ENCODE peak calls at places on chromosomes 3 and 15, in ten cellular contexts. O, W, N, Y, V, K, U, A, H and Q are unnamed samples.
A peak's percentile ranks its signal among the peaks of the same experiment; 100 is the strongest.

GRCh38 chr3:50388720-50389352 is 29.5 kb upstream of the TMEM115 start:
- DNase-seq in K (no peak), U (no peak), V (no peak), H (no peak), W (no peak), N (no peak), Y (peak; percentile 66), A (no peak), O (no peak), Q (no peak)

GRCh38 chr15:92930776-92931175 is 30.7 kb downstream of the CHD2 start:
- DNase-seq in W (no peak), H (peak; percentile 74), N (peak; percentile 77), V (no peak), O (no peak), K (no peak), A (no peak), Y (peak; percentile 68), U (no peak), Q (peak; percentile 73)

GRCh38 chr15:74369084-74369745 is 1.8 kb upstream of the CYP11A1 start:
- DNase-seq in W (no peak), A (no peak), K (no peak), O (no peak), H (no peak), V (no peak), Y (no peak), U (no peak), N (no peak), Q (no peak)

GRCh38 chr15:28977377-28978010 is 91.7 kb downstream of the APBA2 start:
- DNase-seq in O (no peak), Y (peak; percentile 90), W (no peak), K (no peak), N (peak; percentile 95), A (no peak), V (no peak), U (peak; percentile 41), H (peak; percentile 86), Q (no peak)

GRCh38 chr3:139839659-139840058 is 95.3 kb upstream of the CLSTN2 start:
- DNase-seq in N (no peak), O (no peak), V (no peak), H (no peak), K (no peak), Y (no peak), A (no peak), U (no peak), W (no peak), Q (no peak)

GRCh38 chr3:17398959-17399551 is 343.4 kb downstream of the TBC1D5 start:
- DNase-seq in V (no peak), H (no peak), A (no peak), U (no peak), W (no peak), O (no peak), N (no peak), K (no peak), Y (no peak), Q (no peak)

GRCh38 chr3:194166682-194167479 is 30.9 kb downstream of the HES1 start:
- DNase-seq in H (no peak), V (no peak), Y (no peak), N (no peak), A (no peak), O (no peak), K (no peak), U (peak; percentile 27), W (no peak), Q (peak; percentile 72)

GRCh38 chr15:43553021-43553420 is 35.6 kb downstream of the MAP1A start:
- DNase-seq in V (no peak), N (no peak), K (no peak), U (no peak), A (no peak), W (no peak), Y (no peak), H (no peak), O (no peak), Q (no peak)

GRCh38 chr3:134768116-134768515 is 26.9 kb upstream of the EPHB1 start:
- DNase-seq in A (no peak), O (no peak), U (no peak), H (no peak), K (no peak), V (no peak), Y (no peak), N (no peak), W (no peak), Q (no peak)

GRCh38 chr3:59318881-59319280 is 269.1 kb upstream of the CFAP20DC start:
- DNase-seq in Y (no peak), H (no peak), W (no peak), K (no peak), O (no peak), U (no peak), V (no peak), N (no peak), A (no peak), Q (no peak)

GRCh38 chr3:57816471-57817105 is 60.5 kb downstream of the SLMAP start:
- DNase-seq in K (no peak), W (no peak), H (no peak), O (no peak), Y (no peak), V (no peak), U (no peak), A (no peak), N (no peak), Q (no peak)

GRCh38 chr3:15427981-15428380 is 583 bp downstream of the EAF1 start:
- DNase-seq in U (no peak), V (no peak), A (peak; percentile 1), K (no peak), Y (no peak), O (no peak), N (no peak), H (no peak), W (no peak), Q (peak; percentile 27)

GRCh38 chr3:194058189-194058571 is 77.8 kb upstream of the HES1 start:
- DNase-seq in K (peak; percentile 81), U (peak; percentile 61), N (no peak), V (peak; percentile 59), W (peak; percentile 93), A (peak; percentile 11), H (peak; percentile 47), Y (peak; percentile 63), O (peak; percentile 32), Q (peak; percentile 94)

GRCh38 chr3:59771760-59772159 is 721.9 kb upstream of the CFAP20DC start:
- DNase-seq in H (peak; percentile 47), Y (peak; percentile 73), V (no peak), K (no peak), N (peak; percentile 91), U (no peak), A (no peak), O (no peak), W (no peak), Q (peak; percentile 89)

GRCh38 chr3:17179381-17180205 is 294.8 kb downstream of the PLCL2 start:
- DNase-seq in V (no peak), K (no peak), O (no peak), A (peak; percentile 32), H (no peak), U (peak; percentile 24), W (peak; percentile 31), N (no peak), Y (no peak), Q (peak; percentile 7)